ENCODE peak calls at places on chromosomes 12 and 14, in eight cellular contexts. Q is stimulated activated CD4-positive, alpha-beta T cell treated with anti-CD3 and anti-CD28 coated beads, Interleukin-15, amount 100 ng/mL, for 24 hours; H is activated CD8-positive, alpha-beta memory T cell treated with anti-CD3 and anti-CD28 coated beads, Interleukin-2, amount 50 U/mL, for 4 hours; X is T follicular helper cell; J is substantia nigra; B is spleen; A is SW 1271; U is osteoblast. Z is an unnamed sample.

GRCh38 chr12:77584860-77585259 is 245.8 kb upstream of the NAV3 start:
- DNase-seq in A (no peak), X (no peak), B (no peak), U (no peak), Q (no peak), H (no peak), J (no peak), Z (no peak)

GRCh38 chr12:12872934-12873275 is 18.5 kb upstream of the GPRC5A start:
- DNase-seq in A (peak; percentile 48), Q (no peak), B (no peak), H (no peak), J (no peak), X (no peak), U (peak; percentile 66), Z (no peak)

GRCh38 chr14:94119071-94119470 is 8.5 kb downstream of the IFI27 start:
- DNase-seq in Q (no peak), A (no peak), X (no peak), H (no peak), J (no peak), B (no peak), U (no peak), Z (no peak)

GRCh38 chr14:88556581-88556980 is 1.8 kb upstream of the PTPN21 start:
- DNase-seq in Q (no peak), A (no peak), J (no peak), X (no peak), B (no peak), H (no peak), U (peak; percentile 27), Z (no peak)

GRCh38 chr12:19186722-19187661 is 57.5 kb downstream of the PLEKHA5 start:
- DNase-seq in U (no peak), A (peak; percentile 60), H (no peak), B (no peak), Q (no peak), X (no peak), J (no peak), Z (no peak)

GRCh38 chr14:24052656-24053547 is 1.1 kb downstream of the CARMIL3 start:
- DNase-seq in U (peak; percentile 60), Q (peak; percentile 77), B (no peak), H (peak; percentile 67), J (no peak), A (no peak), X (no peak), Z (no peak)

GRCh38 chr12:101074940-101075680 is 134.9 kb downstream of the SLC5A8 start:
- DNase-seq in J (no peak), U (no peak), B (no peak), X (no peak), A (no peak), Q (no peak), H (no peak), Z (no peak)

GRCh38 chr14:101184104-101184455 is 280.6 kb upstream of the RTL1 start:
- DNase-seq in Q (no peak), X (no peak), U (no peak), B (peak; percentile 46), A (no peak), H (no peak), J (no peak), Z (no peak)